ENCODE peak calls at places on chromosomes 1 and 21, in nine cellular contexts. One of them, this sample, is unnamed.

GRCh38 chr1:53657891-53658396 is 81.0 kb downstream of the GLIS1 start:
- DNase-seq in CD8-positive, alpha-beta T cell: no peak
- DNase-seq in NCI-H2029: no peak
- DNase-seq in activated T-helper 1 cell treated with anti-CD3 and anti-CD28 coated beads, Interleukin-2, amount 50 U/mL, for 16 hours: no peak
- DNase-seq in ELR: no peak
- DNase-seq in COR-L47: no peak
- DNase-seq in NCI-H1092: no peak
- DNase-seq in ovary: no peak
- DNase-seq in NCI-H1105: no peak
- DNase-seq in this sample: no peak

GRCh38 chr1:235888119-235888643 is 21.5 kb upstream of the LYST start:
- DNase-seq in ELR: no peak
- DNase-seq in NCI-H1092: no peak
- DNase-seq in ovary: no peak
- DNase-seq in NCI-H1105: no peak
- DNase-seq in NCI-H2029: no peak
- DNase-seq in CD8-positive, alpha-beta T cell: peak; percentile 58
- DNase-seq in activated T-helper 1 cell treated with anti-CD3 and anti-CD28 coated beads, Interleukin-2, amount 50 U/mL, for 16 hours: peak; percentile 35
- DNase-seq in COR-L47: no peak
- DNase-seq in this sample: no peak

GRCh38 chr1:108708726-108709660 is 3.7 kb upstream of the FNDC7 start:
- DNase-seq in activated T-helper 1 cell treated with anti-CD3 and anti-CD28 coated beads, Interleukin-2, amount 50 U/mL, for 16 hours: peak; percentile 32
- DNase-seq in NCI-H2029: no peak
- DNase-seq in ELR: peak; percentile 24
- DNase-seq in NCI-H1092: no peak
- DNase-seq in CD8-positive, alpha-beta T cell: peak; percentile 73
- DNase-seq in ovary: no peak
- DNase-seq in NCI-H1105: no peak
- DNase-seq in COR-L47: no peak
- DNase-seq in this sample: peak; percentile 23

GRCh38 chr1:183180213-183180612 is 5.9 kb upstream of the LAMC2 start:
- DNase-seq in ovary: peak; percentile 51
- DNase-seq in COR-L47: no peak
- DNase-seq in CD8-positive, alpha-beta T cell: no peak
- DNase-seq in NCI-H1092: peak; percentile 78
- DNase-seq in activated T-helper 1 cell treated with anti-CD3 and anti-CD28 coated beads, Interleukin-2, amount 50 U/mL, for 16 hours: no peak
- DNase-seq in ELR: peak; percentile 40
- DNase-seq in NCI-H1105: peak; percentile 11
- DNase-seq in NCI-H2029: peak; percentile 85
- DNase-seq in this sample: no peak

GRCh38 chr1:17356387-17356992 is 15.5 kb upstream of the PADI6 start:
- DNase-seq in ELR: no peak
- DNase-seq in NCI-H2029: no peak
- DNase-seq in activated T-helper 1 cell treated with anti-CD3 and anti-CD28 coated beads, Interleukin-2, amount 50 U/mL, for 16 hours: no peak
- DNase-seq in NCI-H1092: no peak
- DNase-seq in ovary: no peak
- DNase-seq in NCI-H1105: no peak
- DNase-seq in CD8-positive, alpha-beta T cell: no peak
- DNase-seq in COR-L47: no peak
- DNase-seq in this sample: no peak

GRCh38 chr1:52651904-52652303 is 18.9 kb downstream of the SHISAL2A start:
- DNase-seq in activated T-helper 1 cell treated with anti-CD3 and anti-CD28 coated beads, Interleukin-2, amount 50 U/mL, for 16 hours: no peak
- DNase-seq in COR-L47: no peak
- DNase-seq in NCI-H1092: no peak
- DNase-seq in NCI-H1105: no peak
- DNase-seq in ovary: no peak
- DNase-seq in ELR: no peak
- DNase-seq in NCI-H2029: no peak
- DNase-seq in CD8-positive, alpha-beta T cell: no peak
- DNase-seq in this sample: no peak

GRCh38 chr1:207002731-207003146 is 29.8 kb downstream of the C1orf116 start:
- DNase-seq in COR-L47: no peak
- DNase-seq in ELR: no peak
- DNase-seq in activated T-helper 1 cell treated with anti-CD3 and anti-CD28 coated beads, Interleukin-2, amount 50 U/mL, for 16 hours: no peak
- DNase-seq in NCI-H2029: peak; percentile 94
- DNase-seq in ovary: no peak
- DNase-seq in NCI-H1092: no peak
- DNase-seq in NCI-H1105: no peak
- DNase-seq in CD8-positive, alpha-beta T cell: no peak
- DNase-seq in this sample: no peak

GRCh38 chr1:9573723-9574122 is 15.0 kb upstream of the TMEM201 start:
- DNase-seq in activated T-helper 1 cell treated with anti-CD3 and anti-CD28 coated beads, Interleukin-2, amount 50 U/mL, for 16 hours: no peak
- DNase-seq in CD8-positive, alpha-beta T cell: no peak
- DNase-seq in ELR: peak; percentile 44
- DNase-seq in NCI-H1105: no peak
- DNase-seq in ovary: no peak
- DNase-seq in NCI-H1092: no peak
- DNase-seq in NCI-H2029: no peak
- DNase-seq in COR-L47: peak; percentile 18
- DNase-seq in this sample: no peak

GRCh38 chr1:18160290-18160942 is 52.8 kb downstream of the IGSF21 start:
- DNase-seq in NCI-H1092: no peak
- DNase-seq in COR-L47: no peak
- DNase-seq in NCI-H1105: no peak
- DNase-seq in CD8-positive, alpha-beta T cell: no peak
- DNase-seq in NCI-H2029: no peak
- DNase-seq in ovary: no peak
- DNase-seq in activated T-helper 1 cell treated with anti-CD3 and anti-CD28 coated beads, Interleukin-2, amount 50 U/mL, for 16 hours: no peak
- DNase-seq in ELR: no peak
- DNase-seq in this sample: no peak

GRCh38 chr1:61481313-61481712 is 243.6 kb downstream of the TM2D1 start:
- DNase-seq in ELR: no peak
- DNase-seq in NCI-H1092: no peak
- DNase-seq in NCI-H2029: no peak
- DNase-seq in COR-L47: no peak
- DNase-seq in CD8-positive, alpha-beta T cell: no peak
- DNase-seq in activated T-helper 1 cell treated with anti-CD3 and anti-CD28 coated beads, Interleukin-2, amount 50 U/mL, for 16 hours: no peak
- DNase-seq in ovary: no peak
- DNase-seq in NCI-H1105: no peak
- DNase-seq in this sample: no peak

GRCh38 chr21:29181799-29182470 is 51.5 kb downstream of the MAP3K7CL start:
- DNase-seq in COR-L47: no peak
- DNase-seq in NCI-H1092: no peak
- DNase-seq in CD8-positive, alpha-beta T cell: no peak
- DNase-seq in NCI-H1105: no peak
- DNase-seq in ovary: no peak
- DNase-seq in activated T-helper 1 cell treated with anti-CD3 and anti-CD28 coated beads, Interleukin-2, amount 50 U/mL, for 16 hours: no peak
- DNase-seq in NCI-H2029: no peak
- DNase-seq in ELR: peak; percentile 93
- DNase-seq in this sample: no peak

GRCh38 chr1:154952664-154953063 is 3.2 kb downstream of the PBXIP1 start:
- DNase-seq in COR-L47: no peak
- DNase-seq in CD8-positive, alpha-beta T cell: no peak
- DNase-seq in NCI-H1105: no peak
- DNase-seq in NCI-H1092: no peak
- DNase-seq in ELR: no peak
- DNase-seq in ovary: no peak
- DNase-seq in activated T-helper 1 cell treated with anti-CD3 and anti-CD28 coated beads, Interleukin-2, amount 50 U/mL, for 16 hours: no peak
- DNase-seq in NCI-H2029: no peak
- DNase-seq in this sample: no peak

GRCh38 chr1:229579101-229579651 is 20.7 kb upstream of the ABCB10 start:
- DNase-seq in activated T-helper 1 cell treated with anti-CD3 and anti-CD28 coated beads, Interleukin-2, amount 50 U/mL, for 16 hours: no peak
- DNase-seq in ELR: peak; percentile 42
- DNase-seq in ovary: no peak
- DNase-seq in COR-L47: peak; percentile 84
- DNase-seq in CD8-positive, alpha-beta T cell: no peak
- DNase-seq in NCI-H2029: peak; percentile 93
- DNase-seq in NCI-H1092: peak; percentile 88
- DNase-seq in NCI-H1105: peak; percentile 43
- DNase-seq in this sample: peak; percentile 45

GRCh38 chr1:30413111-30413440 is 310.3 kb downstream of the MATN1 start:
- DNase-seq in NCI-H1105: no peak
- DNase-seq in ELR: no peak
- DNase-seq in activated T-helper 1 cell treated with anti-CD3 and anti-CD28 coated beads, Interleukin-2, amount 50 U/mL, for 16 hours: no peak
- DNase-seq in ovary: no peak
- DNase-seq in NCI-H1092: no peak
- DNase-seq in CD8-positive, alpha-beta T cell: no peak
- DNase-seq in COR-L47: no peak
- DNase-seq in NCI-H2029: no peak
- DNase-seq in this sample: no peak

GRCh38 chr1:154614887-154615286 is 6.9 kb upstream of the ADAR start:
- DNase-seq in COR-L47: no peak
- DNase-seq in ELR: no peak
- DNase-seq in CD8-positive, alpha-beta T cell: no peak
- DNase-seq in NCI-H1105: no peak
- DNase-seq in NCI-H2029: no peak
- DNase-seq in activated T-helper 1 cell treated with anti-CD3 and anti-CD28 coated beads, Interleukin-2, amount 50 U/mL, for 16 hours: no peak
- DNase-seq in ovary: no peak
- DNase-seq in NCI-H1092: no peak
- DNase-seq in this sample: no peak

GRCh38 chr1:38964140-38964548 is 22.5 kb upstream of the RHBDL2 start:
- DNase-seq in CD8-positive, alpha-beta T cell: no peak
- DNase-seq in COR-L47: no peak
- DNase-seq in activated T-helper 1 cell treated with anti-CD3 and anti-CD28 coated beads, Interleukin-2, amount 50 U/mL, for 16 hours: no peak
- DNase-seq in ELR: no peak
- DNase-seq in NCI-H2029: no peak
- DNase-seq in ovary: no peak
- DNase-seq in NCI-H1092: no peak
- DNase-seq in NCI-H1105: no peak
- DNase-seq in this sample: no peak

GRCh38 chr1:74728736-74729135 is 4.1 kb downstream of the CRYZ start:
- DNase-seq in COR-L47: no peak
- DNase-seq in NCI-H1105: no peak
- DNase-seq in activated T-helper 1 cell treated with anti-CD3 and anti-CD28 coated beads, Interleukin-2, amount 50 U/mL, for 16 hours: no peak
- DNase-seq in ELR: no peak
- DNase-seq in ovary: no peak
- DNase-seq in NCI-H2029: no peak
- DNase-seq in NCI-H1092: no peak
- DNase-seq in CD8-positive, alpha-beta T cell: no peak
- DNase-seq in this sample: no peak

GRCh38 chr21:46477765-46478164 is 19.1 kb downstream of the DIP2A start:
- DNase-seq in NCI-H1105: no peak
- DNase-seq in NCI-H2029: no peak
- DNase-seq in ELR: peak; percentile 30
- DNase-seq in activated T-helper 1 cell treated with anti-CD3 and anti-CD28 coated beads, Interleukin-2, amount 50 U/mL, for 16 hours: no peak
- DNase-seq in CD8-positive, alpha-beta T cell: no peak
- DNase-seq in COR-L47: no peak
- DNase-seq in NCI-H1092: no peak
- DNase-seq in ovary: no peak
- DNase-seq in this sample: no peak

GRCh38 chr1:231313661-231314060 is 24.0 kb downstream of the EXOC8 start:
- DNase-seq in ELR: no peak
- DNase-seq in activated T-helper 1 cell treated with anti-CD3 and anti-CD28 coated beads, Interleukin-2, amount 50 U/mL, for 16 hours: no peak
- DNase-seq in NCI-H2029: no peak
- DNase-seq in COR-L47: no peak
- DNase-seq in CD8-positive, alpha-beta T cell: no peak
- DNase-seq in NCI-H1092: no peak
- DNase-seq in ovary: no peak
- DNase-seq in NCI-H1105: no peak
- DNase-seq in this sample: no peak

GRCh38 chr1:181545385-181545784 is 62.1 kb downstream of the CACNA1E start:
- DNase-seq in activated T-helper 1 cell treated with anti-CD3 and anti-CD28 coated beads, Interleukin-2, amount 50 U/mL, for 16 hours: no peak
- DNase-seq in ELR: no peak
- DNase-seq in NCI-H1105: no peak
- DNase-seq in COR-L47: no peak
- DNase-seq in NCI-H1092: no peak
- DNase-seq in NCI-H2029: no peak
- DNase-seq in ovary: no peak
- DNase-seq in CD8-positive, alpha-beta T cell: no peak
- DNase-seq in this sample: no peak

GRCh38 chr1:172748201-172748600 is 89.3 kb downstream of the FASLG start:
- DNase-seq in ELR: no peak
- DNase-seq in NCI-H2029: no peak
- DNase-seq in COR-L47: no peak
- DNase-seq in NCI-H1092: no peak
- DNase-seq in CD8-positive, alpha-beta T cell: no peak
- DNase-seq in ovary: no peak
- DNase-seq in activated T-helper 1 cell treated with anti-CD3 and anti-CD28 coated beads, Interleukin-2, amount 50 U/mL, for 16 hours: no peak
- DNase-seq in NCI-H1105: no peak
- DNase-seq in this sample: no peak

GRCh38 chr1:30329802-30330557 is 393.4 kb downstream of the MATN1 start:
- DNase-seq in ovary: no peak
- DNase-seq in COR-L47: no peak
- DNase-seq in activated T-helper 1 cell treated with anti-CD3 and anti-CD28 coated beads, Interleukin-2, amount 50 U/mL, for 16 hours: no peak
- DNase-seq in NCI-H1092: no peak
- DNase-seq in ELR: no peak
- DNase-seq in NCI-H1105: no peak
- DNase-seq in NCI-H2029: no peak
- DNase-seq in CD8-positive, alpha-beta T cell: no peak
- DNase-seq in this sample: no peak